ENCODE peak calls at places on chromosomes 13 and 19, in six cellular contexts. A is K562, C is breast epithelium, P is endothelial cell of umbilical vein, I is GM23338, W is prostate gland. Z is an unnamed sample.

GRCh38 chr13:49690133-49690989 is 925 bp downstream of the EBPL start:
- DNase-seq in A (peak), C (no peak), P (peak), I (no peak), W (peak), Z (no peak)

GRCh38 chr19:748274-748598 is 2.7 kb upstream of the MISP start:
- DNase-seq in A (peak), C (no peak), P (no peak), I (no peak), W (no peak), Z (no peak)

GRCh38 chr19:18009412-18010066 is 1.6 kb downstream of the ARRDC2 start:
- DNase-seq in A (no peak), C (no peak), P (no peak), I (no peak), W (no peak), Z (no peak)

GRCh38 chr13:109780880-109781383 is 5.5 kb downstream of the IRS2 start:
- DNase-seq in A (no peak), C (no peak), P (no peak), I (no peak), W (no peak), Z (no peak)

GRCh38 chr19:30008169-30008568 is 66.1 kb downstream of the URI1 start:
- DNase-seq in A (no peak), C (no peak), P (no peak), I (no peak), W (no peak), Z (no peak)

GRCh38 chr19:30543243-30543945 is 171.2 kb downstream of the ZNF536 start:
- DNase-seq in A (no peak), C (no peak), P (no peak), I (no peak), W (no peak), Z (no peak)

GRCh38 chr13:108962652-108963051 is 333.2 kb downstream of the MYO16 start:
- DNase-seq in A (no peak), C (no peak), P (peak), I (no peak), W (no peak), Z (no peak)

GRCh38 chr19:8149261-8150094 is at the start of gene FBN3:
- DNase-seq in A (peak), C (no peak), P (no peak), I (peak), W (no peak), Z (no peak)

GRCh38 chr13:105147481-105147880 is 1388.0 kb downstream of the EFNB2 start:
- DNase-seq in A (no peak), C (no peak), P (peak), I (no peak), W (no peak), Z (no peak)

GRCh38 chr19:46204008-46204407 is 25.5 kb upstream of the IGFL1 start:
- DNase-seq in A (no peak), C (no peak), P (no peak), I (no peak), W (no peak), Z (no peak)

DNA sequence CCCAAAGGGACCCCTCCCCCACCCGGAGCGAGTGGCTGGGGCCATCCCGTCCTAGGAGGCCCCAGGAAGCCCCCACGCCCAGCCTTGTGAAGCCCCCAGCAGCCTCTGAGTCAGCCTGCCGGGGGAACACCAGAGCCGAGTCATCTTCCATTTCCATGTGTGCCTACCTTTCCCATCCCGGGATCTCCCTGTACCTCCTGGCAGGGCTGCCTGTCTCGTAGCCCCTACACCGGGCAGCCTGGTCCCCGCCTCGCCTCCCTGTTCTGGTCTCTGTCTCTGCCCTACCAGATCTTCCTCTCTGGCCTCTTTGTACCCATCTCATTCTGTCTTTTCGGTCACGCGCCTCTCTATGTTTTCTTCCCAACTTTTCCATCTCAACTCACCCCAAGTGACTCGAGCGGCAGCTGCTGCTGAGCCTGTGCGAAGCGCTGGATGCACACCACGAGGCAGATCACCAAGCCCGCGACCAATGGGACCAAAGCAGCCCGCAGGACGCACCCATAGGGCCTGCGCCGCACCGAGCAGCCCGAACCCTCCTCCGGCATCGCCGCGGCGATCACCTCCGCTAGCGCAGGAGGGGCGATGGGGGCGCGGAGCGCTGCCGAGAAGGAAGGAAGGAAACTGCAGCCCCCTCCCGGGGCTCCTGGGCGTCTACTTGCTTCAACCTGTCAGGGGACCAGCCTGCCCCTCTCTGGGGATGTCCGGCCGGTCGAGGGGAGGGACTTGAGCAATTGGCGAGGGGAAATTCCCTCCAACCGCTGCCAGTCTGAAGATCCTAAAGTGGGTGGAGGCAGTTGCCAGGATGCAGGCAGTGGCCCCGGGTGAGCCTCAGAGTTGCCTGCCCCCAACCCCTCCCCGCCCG is at the start of gene CD70:
- DNase-seq in A (no peak), C (no peak), P (no peak), I (peak), W (no peak), Z (peak)
- TF ChIP-seq POLR2AphosphoS5 in A (no peak), C (no peak), P (no peak), I (no peak), W (no peak), Z (peak)

GRCh38 chr13:46796129-46796514 is 839 bp downstream of the ESD start:
- DNase-seq in A (no peak), C (no peak), P (no peak), I (no peak), W (no peak), Z (no peak)

GRCh38 chr13:46797468-46798237 is 692 bp upstream of the ESD start:
- DNase-seq in A (no peak), C (no peak), P (no peak), I (no peak), W (no peak), Z (no peak)

GRCh38 chr13:46795321-46795720 is 1.6 kb downstream of the ESD start:
- DNase-seq in A (no peak), C (no peak), P (no peak), I (peak), W (no peak), Z (no peak)

GRCh38 chr13:46799139-46799538 is 2.2 kb upstream of the ESD start:
- DNase-seq in A (no peak), C (no peak), P (no peak), I (no peak), W (no peak), Z (no peak)

DNA sequence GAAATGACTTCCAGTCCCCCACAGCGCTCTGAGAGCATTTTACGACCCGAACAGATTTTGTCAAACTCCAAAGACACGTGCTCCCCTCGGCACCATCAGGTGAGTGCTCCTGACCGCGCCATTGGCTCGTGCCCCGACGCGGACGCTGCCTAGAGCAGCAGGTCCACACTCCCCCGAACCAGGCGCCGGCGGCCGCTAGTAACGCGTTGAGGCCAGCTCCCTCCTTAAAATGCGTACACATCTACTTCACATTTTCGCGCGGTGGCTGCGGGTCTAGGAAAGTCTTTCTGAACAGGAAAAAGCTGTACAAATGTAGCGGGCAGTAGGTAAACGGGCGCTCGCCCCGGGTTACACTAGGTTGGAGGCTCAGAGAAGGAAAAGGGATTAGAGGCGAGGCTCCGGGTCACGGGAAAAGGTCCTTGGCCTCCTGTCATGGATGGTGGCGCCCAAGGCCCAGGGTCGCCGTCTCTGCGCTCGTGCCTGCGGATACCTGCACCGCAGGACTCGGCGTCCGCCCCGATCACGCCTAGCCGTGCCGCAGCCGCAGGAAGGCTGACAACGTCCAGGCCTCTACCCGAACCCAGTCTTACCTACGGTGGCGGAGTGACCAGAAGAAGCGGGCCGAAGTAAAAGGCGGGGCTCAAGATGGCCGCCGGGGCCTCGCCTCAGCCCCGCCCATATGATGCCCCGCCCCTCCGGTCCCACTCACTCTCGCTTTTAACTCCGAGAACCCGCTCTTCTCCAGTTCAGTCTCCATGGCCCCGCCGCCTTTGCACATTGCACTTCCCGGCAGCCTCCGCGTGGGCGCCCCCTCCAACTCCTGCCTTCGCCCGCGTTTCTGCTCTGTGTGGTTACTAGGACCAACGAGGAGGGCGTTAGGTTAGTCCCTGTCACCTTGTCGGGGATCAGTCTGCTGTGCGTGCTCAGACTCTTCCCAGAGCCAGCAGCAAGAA is at the start of gene ESD:
- DNase-seq in A (peak), C (peak), P (peak), I (peak), W (peak), Z (peak)
- TF ChIP-seq CTCF in A (no peak), C (peak), P (no peak), I (no peak), W (no peak), Z (no peak)

DNA sequence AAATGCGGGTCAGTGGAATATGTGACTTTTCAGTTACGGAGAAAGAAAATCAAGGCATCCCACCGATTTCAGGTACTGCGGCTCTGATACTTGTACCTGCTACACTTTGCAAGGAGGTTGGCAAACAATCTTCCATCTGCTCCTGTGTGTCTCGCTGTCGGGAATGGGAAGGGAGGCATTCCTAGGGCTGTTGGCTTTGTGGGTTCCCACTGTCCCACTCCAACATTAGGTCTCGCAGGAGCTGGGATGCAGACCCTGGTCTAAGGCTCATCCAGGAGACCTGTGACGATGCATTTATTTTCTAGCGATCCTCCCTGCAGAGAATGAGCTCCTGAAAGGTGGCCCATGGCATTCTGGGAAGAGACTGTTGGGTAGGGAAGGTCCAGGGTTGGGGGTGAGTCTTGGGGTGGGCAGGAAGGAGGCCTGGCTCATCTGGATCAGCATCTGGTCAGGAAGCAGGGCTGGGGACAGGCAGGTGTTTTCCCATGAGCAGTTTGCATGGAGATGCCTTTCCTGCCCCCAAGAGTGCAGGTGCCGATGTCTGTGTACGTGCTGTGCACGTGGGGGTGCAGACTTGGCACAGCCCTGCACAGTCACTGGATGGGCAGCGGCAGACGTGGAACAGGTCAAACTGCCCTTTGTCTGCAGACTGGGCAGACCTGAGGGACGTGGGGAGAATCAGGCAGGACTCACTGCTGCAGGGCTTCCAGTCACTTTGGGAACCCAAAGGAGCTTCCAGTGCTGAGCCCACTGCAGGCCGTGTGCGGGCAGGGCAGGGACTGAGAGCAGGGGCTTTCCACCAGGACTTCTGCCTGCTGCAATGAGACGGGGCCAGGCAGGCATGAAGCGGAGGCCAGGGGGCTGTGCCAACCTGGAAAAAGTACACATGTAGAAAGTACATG is 152.4 kb downstream of the TEX29 start:
- DNase-seq in A (no peak), C (no peak), P (no peak), I (no peak), W (no peak), Z (no peak)
- H3K4me3 ChIP-seq in A (no peak), C (no peak), P (no peak), I (no peak), W (no peak), Z (no peak)

GRCh38 chr13:48492123-48493075 is 40.5 kb downstream of the RCBTB2 start:
- DNase-seq in A (no peak), C (peak), P (peak), I (no peak), W (peak), Z (peak)
- TF ChIP-seq POLR2AphosphoS5 in A (no peak), C (peak), P (peak), I (no peak), W (no peak), Z (peak)

DNA sequence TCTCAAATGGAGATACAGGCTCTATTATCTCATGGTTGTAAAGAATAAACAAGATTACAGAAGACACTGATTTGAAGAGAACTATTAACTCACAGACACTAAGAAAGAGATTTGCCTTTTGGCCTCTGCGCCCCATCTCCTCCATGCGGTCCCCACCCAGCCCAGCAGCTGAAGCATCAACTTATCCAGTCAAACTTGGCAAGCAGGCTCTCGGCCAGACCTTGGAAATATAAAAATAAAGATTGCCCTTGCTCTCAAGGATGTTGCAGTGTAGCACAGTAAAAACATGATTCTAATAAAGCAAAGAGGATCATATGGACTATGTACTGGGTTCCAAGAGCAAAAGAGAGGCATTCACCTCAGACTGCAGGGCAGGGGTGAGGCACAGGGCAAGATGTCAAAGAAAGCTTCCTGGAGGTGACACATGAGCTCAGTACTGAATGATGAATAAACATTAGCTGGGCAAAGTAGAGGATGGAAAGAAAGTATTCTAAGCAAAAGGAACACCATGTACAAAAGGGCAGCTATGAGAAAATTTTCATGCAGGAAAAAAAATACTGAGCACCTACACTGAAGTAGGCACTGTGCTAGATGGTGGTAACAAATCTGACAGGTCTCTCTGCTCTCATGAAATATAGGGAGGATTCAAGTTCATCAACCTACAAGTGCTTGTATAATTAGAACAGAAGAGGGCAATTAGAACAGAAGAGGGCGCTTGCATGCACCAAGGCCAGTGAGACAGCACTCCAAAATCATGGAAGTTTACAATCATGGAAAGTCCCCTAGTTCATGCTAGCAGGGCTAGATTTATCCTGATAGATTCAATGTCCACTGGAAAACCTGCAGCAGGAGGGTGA is 85.0 kb downstream of the SACS start:
- DNase-seq in A (no peak), C (no peak), P (no peak), I (peak), W (no peak), Z (no peak)
- TF ChIP-seq CTCF in A (no peak), C (no peak), P (no peak), I (peak), W (no peak), Z (no peak)

DNA sequence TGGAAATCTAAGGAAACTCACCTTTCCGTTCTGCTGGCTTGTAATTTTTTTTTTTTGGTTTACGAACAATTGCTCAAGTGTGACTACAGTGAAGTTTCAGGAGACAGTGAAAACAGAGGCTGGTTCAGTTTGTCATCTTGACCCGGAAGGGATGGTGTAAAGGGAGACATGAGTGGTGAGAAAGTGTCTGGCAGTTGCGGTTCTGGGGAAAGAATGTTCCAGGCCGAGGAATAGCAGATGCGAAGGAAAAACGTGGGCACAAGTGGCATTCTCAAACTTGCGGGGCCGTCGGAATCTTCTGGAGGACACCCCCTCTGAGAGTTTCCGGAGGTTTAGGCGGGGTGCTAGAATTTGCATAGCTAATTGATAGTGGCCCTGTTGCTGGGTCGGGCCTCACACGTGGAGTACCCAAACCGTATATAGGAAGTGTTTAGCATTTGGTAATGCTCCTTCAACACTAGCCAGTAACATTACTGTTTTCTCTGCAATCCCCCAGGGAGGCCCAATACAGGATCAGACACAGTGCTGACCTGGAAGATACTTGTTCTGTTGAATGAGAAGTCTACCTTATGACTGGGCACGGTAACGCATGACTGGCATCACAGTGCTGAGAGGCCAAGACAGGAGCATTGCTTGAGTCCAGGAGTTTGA is 2.8 kb upstream of the TNFSF9 start:
- DNase-seq in A (no peak), C (no peak), P (no peak), I (no peak), W (no peak), Z (peak)
- H3K4me3 ChIP-seq in A (no peak), C (no peak), P (no peak), I (no peak), W (no peak), Z (no peak)

GRCh38 chr13:24159921-24160324 is 597 bp upstream of the SPATA13 start:
- DNase-seq in A (no peak), C (no peak), P (peak), I (peak), W (no peak), Z (peak)

GRCh38 chr13:24162604-24163003 is 2.1 kb downstream of the SPATA13 start:
- DNase-seq in A (no peak), C (no peak), P (no peak), I (no peak), W (peak), Z (no peak)

GRCh38 chr13:24161980-24162517 is 1.5 kb downstream of the SPATA13 start:
- DNase-seq in A (no peak), C (peak), P (no peak), I (no peak), W (no peak), Z (no peak)

GRCh38 chr13:24159362-24159761 is 1.2 kb upstream of the SPATA13 start:
- DNase-seq in A (no peak), C (no peak), P (no peak), I (no peak), W (no peak), Z (no peak)

DNA sequence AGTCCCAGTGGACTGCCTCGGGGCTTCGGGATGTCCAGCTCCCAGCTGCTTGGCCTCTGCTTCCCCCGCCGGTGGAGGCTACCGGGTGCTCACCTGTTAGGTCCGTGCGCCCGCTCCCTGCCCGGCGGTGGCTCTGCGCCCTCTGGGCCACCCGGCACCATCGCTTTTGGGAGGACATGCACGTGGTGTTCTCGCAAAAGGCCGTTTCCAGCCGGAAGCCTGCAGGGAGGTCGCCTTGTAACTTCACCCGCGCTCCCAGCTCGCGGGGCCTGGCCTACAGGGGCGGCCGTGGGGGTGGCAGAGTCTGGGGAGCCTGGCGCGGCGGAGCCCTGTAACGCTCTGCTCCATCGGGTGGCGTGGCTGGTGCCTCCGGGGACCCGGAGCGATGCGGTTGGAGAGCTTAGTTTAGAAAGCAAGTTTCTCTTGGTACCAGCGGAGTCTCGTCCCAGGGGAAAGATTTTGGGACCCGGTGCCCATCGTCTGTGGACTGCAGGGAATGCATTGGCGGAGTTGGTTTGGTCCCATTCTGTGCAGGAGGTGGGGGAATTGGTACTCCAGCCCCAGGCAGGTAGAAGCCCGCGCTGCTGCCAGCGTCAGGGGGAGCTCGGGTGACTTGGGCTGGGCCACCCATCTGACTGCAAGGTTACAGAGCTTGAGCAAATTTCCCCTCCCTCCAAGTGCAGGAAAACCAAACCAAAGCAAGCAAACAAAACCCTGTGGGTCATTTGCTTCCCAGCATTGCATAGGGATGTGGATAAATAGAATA is 673 bp downstream of the SPATA13 start:
- DNase-seq in A (peak), C (no peak), P (peak), I (peak), W (peak), Z (peak)
- TF ChIP-seq POLR2AphosphoS5 in A (no peak), C (no peak), P (no peak), I (no peak), W (no peak), Z (no peak)

GRCh38 chr19:12994701-12995595 is at the start of gene NFIX:
- DNase-seq in A (peak), C (no peak), P (peak), I (peak), W (no peak), Z (peak)
- TF ChIP-seq CTCF in A (no peak), C (no peak), P (no peak), I (no peak), W (no peak), Z (no peak)

Z was measured in spleen.